ENCODE peak calls at places on chromosomes 16 and 17, in six cellular contexts. S is AG09319; J is Calu3; A is GM13976; U is PC-9; T is CD4-positive, alpha-beta T cell. M is an unnamed sample.

GRCh38 chr17:75077072-75077489 is 10.7 kb upstream of the SLC16A5 start:
- DNase-seq in J (peak; percentile 27), U (no peak), S (no peak), T (no peak), A (no peak), M (no peak)

GRCh38 chr16:84040823-84041391 is 1.7 kb downstream of the SLC38A8 start:
- DNase-seq in A (no peak), S (peak; percentile 32), J (no peak), T (no peak), U (no peak), M (no peak)

GRCh38 chr16:23187341-23187740 is 4.8 kb downstream of the SCNN1G start:
- DNase-seq in S (no peak), A (no peak), J (no peak), U (no peak), T (no peak), M (no peak)

GRCh38 chr17:2369551-2370210 is 31.2 kb downstream of the MNT start:
- DNase-seq in S (no peak), U (no peak), J (no peak), T (no peak), A (no peak), M (no peak)

GRCh38 chr16:81701296-81701970 is 77.7 kb upstream of the PLCG2 start:
- DNase-seq in S (no peak), J (no peak), A (no peak), T (no peak), U (no peak), M (no peak)

GRCh38 chr16:77322757-77323156 is 112.1 kb downstream of the ADAMTS18 start:
- DNase-seq in A (no peak), J (no peak), T (no peak), U (no peak), S (no peak), M (no peak)

GRCh38 chr16:86364653-86365380 is 145.5 kb upstream of the FOXF1 start:
- DNase-seq in S (no peak), U (no peak), J (no peak), T (no peak), A (no peak), M (no peak)

GRCh38 chr16:66070140-66070887 is 296.2 kb upstream of the CDH5 start:
- DNase-seq in T (no peak), S (peak; percentile 55), A (no peak), U (no peak), J (no peak), M (no peak)

GRCh38 chr17:70168044-70168978 is 1.0 kb upstream of the KCNJ2 start:
- DNase-seq in J (peak; percentile 37), T (no peak), A (peak; percentile 52), U (no peak), S (peak; percentile 36), M (no peak)

GRCh38 chr17:56902350-56902749 is 11.5 kb downstream of the TRIM25 start:
- DNase-seq in S (no peak), T (no peak), A (no peak), U (no peak), J (no peak), M (no peak)

GRCh38 chr17:40600486-40601046 is 35.3 kb upstream of the CCR7 start:
- DNase-seq in A (no peak), J (peak; percentile 73), S (no peak), T (no peak), U (peak; percentile 84), M (no peak)

GRCh38 chr17:48577330-48577945 is 712 bp downstream of the HOXB4 start:
- DNase-seq in A (peak; percentile 54), S (no peak), U (no peak), J (no peak), T (no peak), M (no peak)

GRCh38 chr16:89737341-89738071 is 16.2 kb downstream of the ZNF276 start:
- DNase-seq in T (peak; percentile 43), U (no peak), S (no peak), A (no peak), J (no peak), M (peak; percentile 41)

GRCh38 chr17:30368896-30369720 is 9.6 kb upstream of the CPD start:
- DNase-seq in T (no peak), J (no peak), S (no peak), A (no peak), U (no peak), M (no peak)

GRCh38 chr16:11386791-11387546 is 41.7 kb downstream of the RMI2 start:
- DNase-seq in J (no peak), S (no peak), T (no peak), A (peak; percentile 60), U (no peak), M (no peak)

GRCh38 chr17:63550816-63551639 is 751 bp downstream of the DCAF7 start:
- DNase-seq in J (no peak), U (no peak), S (no peak), A (peak; percentile 37), T (no peak), M (peak; percentile 45)

GRCh38 chr17:81735181-81736102 is 23.4 kb downstream of the SLC25A10 start:
- DNase-seq in S (no peak), J (peak; percentile 65), A (peak; percentile 77), U (no peak), T (no peak), M (no peak)

GRCh38 chr17:225551-225950 is 44.1 kb upstream of the DOC2B start:
- DNase-seq in T (no peak), S (no peak), J (no peak), U (no peak), A (no peak), M (no peak)

GRCh38 chr16:66849021-66849420 is 4.8 kb downstream of the CA7 start:
- DNase-seq in J (no peak), U (no peak), T (no peak), S (no peak), A (no peak), M (no peak)

M was measured in CD8-positive, alpha-beta T cell.